ENCODE peak calls at places on chromosomes 16 and 17, in five cellular contexts. Y, U, V, I and B are unnamed samples.

GRCh38 chr17:17128476-17129075 is 77.6 kb downstream of the PLD6 start:
- DNase-seq in Y (no peak), U (no peak), V (no peak), I (no peak), B (no peak)

GRCh38 chr17:2262146-2262587 is 41.4 kb downstream of the SMG6 start:
- DNase-seq in Y (peak), U (no peak), V (no peak), I (no peak), B (no peak)

GRCh38 chr16:35737076-35737475 is 2277.7 kb downstream of the TP53TG3F start:
- DNase-seq in Y (no peak), U (no peak), V (no peak), I (no peak), B (no peak)

GRCh38 chr16:57795431-57795878 is 6.8 kb downstream of the KIFC3 start:
- DNase-seq in Y (peak), U (no peak), V (no peak), I (no peak), B (peak)

GRCh38 chr16:30649725-30650368 is 913 bp upstream of the PRR14 start:
- DNase-seq in Y (no peak), U (no peak), V (no peak), I (peak), B (no peak)

GRCh38 chr17:78674595-78675315 is 97.6 kb upstream of the DNAH17 start:
- DNase-seq in Y (no peak), U (peak), V (no peak), I (no peak), B (no peak)

GRCh38 chr16:87037012-87037411 is 280.2 kb downstream of the C16orf95 start:
- DNase-seq in Y (no peak), U (no peak), V (no peak), I (no peak), B (no peak)

GRCh38 chr16:69522732-69523404 is 42.9 kb upstream of the NFAT5 start:
- DNase-seq in Y (no peak), U (no peak), V (no peak), I (no peak), B (peak)

GRCh38 chr17:73770115-73770848 is 126.0 kb upstream of the SDK2 start:
- DNase-seq in Y (peak), U (peak), V (no peak), I (no peak), B (no peak)

GRCh38 chr17:29376667-29377268 is 13.4 kb upstream of the TAOK1 start:
- DNase-seq in Y (peak), U (no peak), V (no peak), I (no peak), B (no peak)

GRCh38 chr16:89395150-89396142 is 94.9 kb downstream of the ANKRD11 start:
- DNase-seq in Y (peak), U (peak), V (no peak), I (no peak), B (no peak)

GRCh38 chr17:47615766-47616424 is 33.8 kb upstream of the KPNB1 start:
- DNase-seq in Y (peak), U (no peak), V (no peak), I (no peak), B (peak)

GRCh38 chr16:89373355-89374110 is 116.8 kb downstream of the ANKRD11 start:
- DNase-seq in Y (peak), U (no peak), V (no peak), I (no peak), B (no peak)

GRCh38 chr16:88131256-88131655 is 180.0 kb downstream of the BANP start:
- DNase-seq in Y (no peak), U (no peak), V (no peak), I (no peak), B (no peak)

GRCh38 chr17:58301504-58302150 is 20.9 kb upstream of the MPO start:
- DNase-seq in Y (no peak), U (no peak), V (no peak), I (no peak), B (no peak)

GRCh38 chr17:55710410-55710809 is 12.3 kb downstream of the TMEM100 start:
- DNase-seq in Y (no peak), U (no peak), V (no peak), I (no peak), B (no peak)

GRCh38 chr17:14815079-14815478 is 450.0 kb downstream of the PMP22 start:
- DNase-seq in Y (no peak), U (no peak), V (no peak), I (no peak), B (no peak)

GRCh38 chr17:36545093-36545464 is 360 bp downstream of the GGNBP2 start:
- DNase-seq in Y (no peak), U (no peak), V (no peak), I (no peak), B (no peak)

GRCh38 chr17:13102477-13102876 is 84.7 kb upstream of the ELAC2 start:
- DNase-seq in Y (no peak), U (no peak), V (no peak), I (no peak), B (no peak)